ENCODE peak calls at places on chromosome 1, in ten cellular contexts. U is CD4-positive, alpha-beta memory T cell; Q is fibroblast of gingiva; J is substantia nigra; K is ACHN; T is stimulated activated CD8-positive, alpha-beta memory T cell treated with anti-CD3 and anti-CD28 coated beads, Interleukin-2, amount 100 ng/mL, for 48 hours; N is amniotic epithelial cell; Z is DMS153; W is mucosa of gallbladder; V is GM04504. D is an unnamed sample.

GRCh38 chr1:22832414-22832786 is 121.8 kb downstream of the EPHB2 start:
- DNase-seq in U (no peak), Q (no peak), J (no peak), K (peak), T (no peak), N (peak), Z (no peak), W (no peak), V (no peak), D (no peak)

GRCh38 chr1:156310962-156311361 is 11.9 kb upstream of the VHLL start:
- DNase-seq in U (no peak), Q (peak), J (no peak), K (no peak), T (no peak), N (peak), Z (no peak), W (no peak), V (no peak), D (peak)

GRCh38 chr1:37717631-37718030 is 25.3 kb downstream of the CDCA8 start:
- DNase-seq in U (no peak), Q (no peak), J (no peak), K (no peak), T (no peak), N (no peak), Z (no peak), W (no peak), V (no peak), D (no peak)

GRCh38 chr1:171898956-171899355 is 57.7 kb downstream of the DNM3 start:
- DNase-seq in U (no peak), Q (peak), J (peak), K (no peak), T (no peak), N (no peak), Z (peak), W (peak), V (no peak), D (peak)

GRCh38 chr1:171637928-171638576 is 14.4 kb downstream of the MYOC start:
- DNase-seq in U (no peak), Q (no peak), J (no peak), K (no peak), T (no peak), N (no peak), Z (no peak), W (no peak), V (no peak), D (no peak)

GRCh38 chr1:81582467-81582986 is 218.2 kb upstream of the ADGRL2 start:
- DNase-seq in U (no peak), Q (peak), J (no peak), K (no peak), T (no peak), N (peak), Z (no peak), W (no peak), V (no peak), D (no peak)

GRCh38 chr1:78676347-78676982 is 26.8 kb downstream of the IFI44 start:
- DNase-seq in U (peak), Q (peak), J (peak), K (peak), T (no peak), N (peak), Z (no peak), W (peak), V (peak), D (no peak)

GRCh38 chr1:20329793-20330542 is 39.3 kb downstream of the VWA5B1 start:
- DNase-seq in U (no peak), Q (no peak), J (no peak), K (peak), T (no peak), N (no peak), Z (no peak), W (no peak), V (no peak), D (no peak)

D was measured in ELF-1.